ENCODE peak calls at places on chromosomes 7 and 10, in four cellular contexts. One of them, this sample, is unnamed.
A peak's percentile ranks its signal among the peaks of the same experiment; 100 is the strongest.

GRCh38 chr10:124984376-124984775 is 42.5 kb downstream of the ZRANB1 start:
- DNase-seq in prostate gland: no peak
- DNase-seq in transverse colon: no peak
- DNase-seq in body of pancreas: no peak
- DNase-seq in this sample: no peak

GRCh38 chr7:158812684-158813083 is 16.6 kb downstream of the ESYT2 start:
- DNase-seq in prostate gland: no peak
- DNase-seq in transverse colon: no peak
- DNase-seq in body of pancreas: no peak
- DNase-seq in this sample: no peak

GRCh38 chr7:152395115-152395514 is 40.7 kb downstream of the KMT2C start:
- DNase-seq in prostate gland: no peak
- DNase-seq in transverse colon: no peak
- DNase-seq in body of pancreas: no peak
- DNase-seq in this sample: no peak

GRCh38 chr10:88232029-88232895 is 350.9 kb downstream of the RNLS start:
- DNase-seq in prostate gland: no peak
- DNase-seq in transverse colon: peak; percentile 42
- DNase-seq in body of pancreas: peak; percentile 69
- DNase-seq in this sample: no peak

GRCh38 chr10:13412894-13413293 is 64.8 kb upstream of the SEPHS1 start:
- DNase-seq in prostate gland: no peak
- DNase-seq in transverse colon: no peak
- DNase-seq in body of pancreas: no peak
- DNase-seq in this sample: no peak

GRCh38 chr7:82263880-82264751 is 179.5 kb downstream of the CACNA2D1 start:
- DNase-seq in prostate gland: no peak
- DNase-seq in transverse colon: no peak
- DNase-seq in body of pancreas: no peak
- DNase-seq in this sample: no peak

GRCh38 chr7:124811341-124811740 is 45.7 kb upstream of the GPR37 start:
- DNase-seq in prostate gland: no peak
- DNase-seq in transverse colon: no peak
- DNase-seq in body of pancreas: no peak
- DNase-seq in this sample: no peak

GRCh38 chr7:76514926-76515325 is 4.6 kb downstream of the UPK3B start:
- DNase-seq in prostate gland: no peak
- DNase-seq in transverse colon: no peak
- DNase-seq in body of pancreas: no peak
- DNase-seq in this sample: no peak

GRCh38 chr10:75410135-75410787 is 8.7 kb upstream of the ZNF503 start:
- DNase-seq in prostate gland: peak; percentile 36
- DNase-seq in transverse colon: no peak
- DNase-seq in body of pancreas: no peak
- DNase-seq in this sample: no peak

DNA sequence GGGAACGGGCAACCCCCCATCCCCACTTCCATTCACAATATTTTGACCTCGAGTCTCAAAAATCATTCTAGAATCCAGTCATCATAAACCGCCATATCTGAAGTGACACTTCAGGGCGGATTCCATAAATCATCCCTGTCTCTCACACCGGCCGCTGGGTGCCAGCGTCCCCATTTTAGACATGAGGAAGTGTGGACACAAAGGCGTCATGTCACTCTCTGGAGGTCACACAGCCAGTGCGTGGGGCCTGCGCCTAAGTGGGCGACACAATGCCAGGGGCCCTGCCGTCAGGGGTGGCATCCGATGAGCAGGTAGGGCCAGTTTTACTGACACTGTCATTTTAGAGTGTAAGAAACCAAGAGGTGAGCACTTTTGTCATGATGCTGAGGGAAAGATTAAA is 19.5 kb downstream of the KCNH2 start:
- DNase-seq in prostate gland: no peak
- DNase-seq in transverse colon: no peak
- DNase-seq in body of pancreas: no peak
- DNase-seq in this sample: no peak
- TF ChIP-seq POLR2A in prostate gland: no peak
- TF ChIP-seq POLR2A in transverse colon: no peak
- TF ChIP-seq POLR2A in body of pancreas: no peak
- TF ChIP-seq POLR2A in this sample: no peak

GRCh38 chr7:133009853-133010252 is 72.0 kb downstream of the CHCHD3 start:
- DNase-seq in prostate gland: no peak
- DNase-seq in transverse colon: no peak
- DNase-seq in body of pancreas: no peak
- DNase-seq in this sample: no peak

GRCh38 chr7:133009426-133009825 is 72.5 kb downstream of the CHCHD3 start:
- DNase-seq in prostate gland: no peak
- DNase-seq in transverse colon: no peak
- DNase-seq in body of pancreas: no peak
- DNase-seq in this sample: no peak

GRCh38 chr7:133015879-133016278 is 66.0 kb downstream of the CHCHD3 start:
- DNase-seq in prostate gland: no peak
- DNase-seq in transverse colon: no peak
- DNase-seq in body of pancreas: no peak
- DNase-seq in this sample: no peak

GRCh38 chr7:133016629-133017028 is 65.3 kb downstream of the CHCHD3 start:
- DNase-seq in prostate gland: no peak
- DNase-seq in transverse colon: no peak
- DNase-seq in body of pancreas: no peak
- DNase-seq in this sample: no peak

GRCh38 chr7:133011746-133012145 is 70.1 kb downstream of the CHCHD3 start:
- DNase-seq in prostate gland: no peak
- DNase-seq in transverse colon: no peak
- DNase-seq in body of pancreas: no peak
- DNase-seq in this sample: no peak
- H3K4me1 ChIP-seq in prostate gland: no peaks in the 10 kb centered on the region
- H3K4me1 ChIP-seq in transverse colon: no peaks in the 10 kb centered on the region
- H3K4me1 ChIP-seq in body of pancreas: no peaks in the 10 kb centered on the region
- H3K4me1 ChIP-seq in this sample: no peaks in the 10 kb centered on the region

GRCh38 chr10:72297281-72297967 is 23.7 kb downstream of the DDIT4 start:
- DNase-seq in prostate gland: peak; percentile 48
- DNase-seq in transverse colon: peak; percentile 91
- DNase-seq in body of pancreas: peak; percentile 71
- DNase-seq in this sample: peak; percentile 79
- TF ChIP-seq POLR2A in prostate gland: peak; percentile 11
- TF ChIP-seq POLR2A in transverse colon: no peak
- TF ChIP-seq POLR2A in body of pancreas: peak; percentile 63
- TF ChIP-seq POLR2A in this sample: no peak

GRCh38 chr7:105673367-105674188 is 92.3 kb upstream of the EFCAB10 start:
- DNase-seq in prostate gland: peak; percentile 79
- DNase-seq in transverse colon: peak; percentile 33
- DNase-seq in body of pancreas: peak; percentile 87
- DNase-seq in this sample: peak; percentile 89

GRCh38 chr7:105677395-105677701 is 96.1 kb upstream of the EFCAB10 start:
- DNase-seq in prostate gland: no peak
- DNase-seq in transverse colon: no peak
- DNase-seq in body of pancreas: no peak
- DNase-seq in this sample: no peak

GRCh38 chr7:105674200-105675030 is 93.1 kb upstream of the EFCAB10 start:
- DNase-seq in prostate gland: no peak
- DNase-seq in transverse colon: no peak
- DNase-seq in body of pancreas: peak; percentile 62
- DNase-seq in this sample: peak; percentile 79

GRCh38 chr7:105677803-105678583 is 96.7 kb upstream of the EFCAB10 start:
- DNase-seq in prostate gland: no peak
- DNase-seq in transverse colon: peak; percentile 68
- DNase-seq in body of pancreas: peak; percentile 41
- DNase-seq in this sample: no peak

DNA sequence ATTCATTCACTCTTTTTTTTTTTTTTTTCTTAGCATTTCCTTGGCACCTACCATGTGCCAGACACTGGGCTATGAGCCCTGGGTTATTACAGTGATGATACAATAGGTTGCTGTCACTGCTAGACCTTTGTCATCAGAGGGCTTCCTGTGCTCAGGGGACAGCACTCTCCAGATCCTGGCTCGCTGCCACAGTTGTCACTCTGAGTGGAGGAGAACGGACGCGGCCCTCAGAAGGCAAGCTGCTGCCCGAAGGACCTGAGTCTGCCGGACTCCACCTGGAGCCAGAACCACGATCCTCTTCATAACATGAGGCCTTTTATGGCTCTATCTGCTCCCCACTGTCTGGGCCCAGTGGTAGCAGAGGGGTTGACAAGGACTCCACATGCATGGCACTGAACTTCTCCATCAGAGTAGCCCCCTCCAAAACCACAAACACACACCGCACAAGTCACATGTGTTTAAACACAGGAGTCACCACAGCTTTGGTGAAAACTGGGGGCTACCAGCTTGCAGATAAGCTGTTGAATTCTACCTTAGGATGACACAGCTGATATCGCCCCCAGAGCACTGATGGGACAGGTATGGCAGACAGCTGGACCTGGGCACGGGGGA is 94.7 kb upstream of the EFCAB10 start:
- DNase-seq in prostate gland: no peak
- DNase-seq in transverse colon: peak; percentile 23
- DNase-seq in body of pancreas: peak; percentile 39
- DNase-seq in this sample: peak; percentile 72
- H3K4me1 ChIP-seq in prostate gland: peaks cover 13% of the 10 kb centered on the region
- H3K4me1 ChIP-seq in transverse colon: peaks cover 56% of the 10 kb centered on the region
- H3K4me1 ChIP-seq in body of pancreas: peaks cover 67% of the 10 kb centered on the region
- H3K4me1 ChIP-seq in this sample: no peaks in the 10 kb centered on the region

DNA sequence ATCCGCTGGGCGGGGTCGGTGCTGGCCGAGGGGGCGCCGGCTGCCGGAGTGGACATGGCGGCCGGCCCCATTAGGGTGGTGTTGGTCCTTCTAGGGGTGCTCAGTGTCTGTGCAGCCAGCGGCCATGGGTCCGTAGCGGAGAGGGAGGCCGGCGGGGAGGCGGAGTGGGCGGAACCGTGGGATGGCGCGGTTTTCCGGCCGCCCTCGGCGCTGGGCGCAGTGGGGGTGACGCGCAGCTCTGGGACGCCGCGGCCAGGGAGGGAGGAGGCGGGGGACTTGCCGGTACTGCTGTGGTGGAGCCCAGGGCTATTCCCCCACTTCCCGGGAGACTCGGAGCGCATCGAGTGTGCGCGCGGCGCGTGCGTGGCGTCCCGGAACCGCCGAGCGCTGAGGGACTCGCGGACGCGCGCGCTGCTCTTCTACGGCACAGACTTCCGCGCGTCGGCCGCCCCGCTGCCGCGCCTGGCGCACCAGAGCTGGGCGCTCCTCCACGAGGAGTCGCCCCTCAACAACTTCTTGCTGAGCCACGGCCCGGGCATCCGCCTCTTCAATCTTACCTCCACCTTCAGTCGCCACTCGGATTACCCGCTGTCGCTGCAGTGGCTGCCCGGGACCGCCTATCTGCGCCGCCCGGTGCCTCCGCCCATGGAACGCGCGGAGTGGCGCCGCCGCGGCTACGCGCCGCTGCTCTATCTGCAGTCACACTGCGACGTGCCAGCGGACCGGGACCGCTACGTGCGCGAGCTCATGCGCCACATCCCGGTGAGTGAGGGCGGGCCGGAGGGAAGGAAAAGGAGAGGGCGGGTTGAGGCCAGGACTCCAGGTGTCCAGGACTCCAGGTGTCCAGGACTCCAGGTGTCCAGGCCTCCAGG is 9.3 kb upstream of the CHCHD1 start:
- DNase-seq in prostate gland: peak; percentile 61
- DNase-seq in transverse colon: peak; percentile 84
- DNase-seq in body of pancreas: peak; percentile 88
- DNase-seq in this sample: peak; percentile 93
- TF ChIP-seq POLR2A in prostate gland: peak; percentile 81
- TF ChIP-seq POLR2A in transverse colon: peak; percentile 69
- TF ChIP-seq POLR2A in body of pancreas: peak; percentile 75
- TF ChIP-seq POLR2A in this sample: peak; percentile 74

DNA sequence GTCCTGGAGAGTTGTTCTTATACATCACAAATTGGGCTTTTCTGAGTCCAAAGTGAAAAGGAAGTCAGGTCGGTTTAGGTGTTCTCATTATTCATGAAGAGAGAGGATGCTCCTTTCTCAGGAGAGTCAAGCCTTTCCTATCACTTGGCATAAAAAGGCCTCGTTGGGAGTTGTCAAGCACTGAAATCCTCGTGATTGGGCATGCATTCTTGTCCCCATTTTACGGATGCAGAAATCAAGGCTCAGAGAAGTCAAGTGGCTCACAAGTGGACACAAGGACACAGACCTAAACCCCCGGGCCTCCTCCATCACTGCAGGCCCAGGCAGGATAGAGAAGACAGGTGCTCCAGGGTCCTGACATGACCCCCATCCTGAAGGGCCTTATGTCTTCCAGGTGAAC is 8.5 kb downstream of the RBP3 start:
- DNase-seq in prostate gland: no peak
- DNase-seq in transverse colon: no peak
- DNase-seq in body of pancreas: no peak
- DNase-seq in this sample: no peak
- H3K4me1 ChIP-seq in prostate gland: no peaks in the 10 kb centered on the region
- H3K4me1 ChIP-seq in transverse colon: no peaks in the 10 kb centered on the region
- H3K4me1 ChIP-seq in body of pancreas: no peaks in the 10 kb centered on the region
- H3K4me1 ChIP-seq in this sample: no peaks in the 10 kb centered on the region

DNA sequence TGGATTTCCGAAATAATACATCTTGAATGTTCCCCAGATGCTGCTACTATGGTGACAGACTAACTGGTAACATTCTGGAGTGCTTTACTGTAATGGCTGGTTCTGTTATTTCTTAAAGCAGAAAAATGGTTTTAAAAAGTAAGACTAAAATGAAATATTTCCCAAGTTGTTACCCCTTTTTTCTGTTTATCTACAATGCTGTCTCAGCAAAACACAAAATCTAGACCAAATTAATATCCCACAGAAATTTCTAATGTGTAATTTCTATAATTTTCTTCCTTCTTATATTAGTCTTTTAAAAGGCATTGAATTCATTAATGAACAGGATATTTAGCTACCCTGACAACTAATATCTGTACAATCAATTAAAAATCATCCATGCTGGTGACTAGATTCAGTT is 19.1 kb upstream of the MTERF1 start:
- DNase-seq in prostate gland: no peak
- DNase-seq in transverse colon: no peak
- DNase-seq in body of pancreas: no peak
- DNase-seq in this sample: no peak
- TF ChIP-seq POLR2A in prostate gland: no peak
- TF ChIP-seq POLR2A in transverse colon: no peak
- TF ChIP-seq POLR2A in body of pancreas: no peak
- TF ChIP-seq POLR2A in this sample: no peak